ENCODE peak calls at places on chromosomes 4 and X, in five cellular contexts. S is HepG2, E is IMR-90, K is K562, W is H1. H is an unnamed sample.

GRCh38 chr4:48033825-48034413 is 17.3 kb downstream of the NIPAL1 start:
- DNase-seq in S (peak), E (peak), K (peak), W (no peak), H (peak)

GRCh38 chr4:27760176-27760575 is 899.5 kb downstream of the STIM2 start:
- DNase-seq in S (no peak), E (no peak), K (no peak), W (no peak), H (no peak)

GRCh38 chr4:150209140-150209829 is 131.0 kb downstream of the DCLK2 start:
- DNase-seq in S (peak), E (peak), K (peak), W (no peak), H (peak)

GRCh38 chrX:25721564-25721963 is 416.6 kb upstream of the MAGEB18 start:
- DNase-seq in S (peak), E (no peak), K (peak), W (no peak), H (no peak)

GRCh38 chr4:14856076-14856926 is 146.0 kb upstream of the CPEB2 start:
- DNase-seq in S (peak), E (peak), K (peak), W (peak), H (no peak)

GRCh38 chr4:182242793-182243192 is 409 bp upstream of the TENM3 start:
- DNase-seq in S (no peak), E (peak), K (no peak), W (no peak), H (no peak)

GRCh38 chrX:82528525-82528924 is 979.6 kb upstream of the POU3F4 start:
- DNase-seq in S (no peak), E (no peak), K (no peak), W (no peak), H (no peak)

GRCh38 chr4:73257242-73257994 is 1.2 kb downstream of the ANKRD17 start:
- DNase-seq in S (peak), E (peak), K (peak), W (no peak), H (peak)

GRCh38 chr4:5802565-5802964 is 90.3 kb downstream of the CRMP1 start:
- DNase-seq in S (no peak), E (no peak), K (no peak), W (no peak), H (no peak)

GRCh38 chr4:72286185-72286584 is 254.4 kb downstream of the NPFFR2 start:
- DNase-seq in S (no peak), E (peak), K (no peak), W (no peak), H (peak)

GRCh38 chrX:137151403-137151802 is 117.6 kb upstream of the GPR101 start:
- DNase-seq in S (no peak), E (no peak), K (no peak), W (no peak), H (no peak)

GRCh38 chr4:136713140-136713539 is 819.2 kb downstream of the PCDH18 start:
- DNase-seq in S (no peak), E (peak), K (no peak), W (peak), H (no peak)

GRCh38 chr4:80713409-80713808 is 317.1 kb upstream of the BMP3 start:
- DNase-seq in S (no peak), E (no peak), K (no peak), W (no peak), H (no peak)

GRCh38 chrX:102155806-102156179 is at the start of gene BEX5:
- DNase-seq in S (no peak), E (no peak), K (peak), W (peak), H (peak)

GRCh38 chr4:68906238-68907137 is 45.1 kb downstream of the UGT2A3 start:
- DNase-seq in S (no peak), E (no peak), K (no peak), W (no peak), H (no peak)

GRCh38 chr4:187309456-187309855 is 585.8 kb upstream of the FAT1 start:
- DNase-seq in S (no peak), E (peak), K (no peak), W (no peak), H (no peak)

GRCh38 chr4:119139822-119140252 is 4.2 kb downstream of the MYOZ2 start:
- DNase-seq in S (no peak), E (no peak), K (no peak), W (no peak), H (no peak)

GRCh38 chr4:89562715-89563114 is 255.1 kb upstream of the GPRIN3 start:
- DNase-seq in S (no peak), E (peak), K (no peak), W (no peak), H (no peak)

GRCh38 chrX:49838374-49838773 is 9.3 kb downstream of the PAGE4 start:
- DNase-seq in S (peak), E (peak), K (peak), W (no peak), H (peak)

GRCh38 chrX:19156223-19156622 is 34.0 kb upstream of the ADGRG2 start:
- DNase-seq in S (no peak), E (no peak), K (no peak), W (no peak), H (no peak)

GRCh38 chr4:2258091-2259035 is 3.5 kb downstream of the MXD4 start:
- DNase-seq in S (no peak), E (no peak), K (no peak), W (no peak), H (peak)

GRCh38 chrX:105314468-105314867 is 94.0 kb upstream of the TEX13A start:
- DNase-seq in S (no peak), E (peak), K (no peak), W (no peak), H (no peak)

GRCh38 chr4:149785686-149786431 is 29.8 kb downstream of the IQCM start:
- DNase-seq in S (no peak), E (peak), K (no peak), W (peak), H (no peak)

GRCh38 chrX:38636949-38637819 is 75.8 kb downstream of the TSPAN7 start:
- DNase-seq in S (peak), E (no peak), K (no peak), W (no peak), H (no peak)

GRCh38 chr4:185734214-185734613 is 77.8 kb downstream of the SORBS2 start:
- DNase-seq in S (no peak), E (no peak), K (no peak), W (no peak), H (no peak)

GRCh38 chrX:65750674-65751469 is 83.4 kb downstream of the MSN start:
- DNase-seq in S (no peak), E (no peak), K (no peak), W (no peak), H (no peak)

GRCh38 chrX:69285881-69286545 is 120.8 kb upstream of the PJA1 start:
- DNase-seq in S (no peak), E (no peak), K (peak), W (no peak), H (peak)

GRCh38 chr4:115396034-115396433 is 282.6 kb upstream of the NDST4 start:
- DNase-seq in S (no peak), E (no peak), K (no peak), W (no peak), H (no peak)

GRCh38 chr4:8842614-8843013 is 29.0 kb downstream of the HMX1 start:
- DNase-seq in S (no peak), E (no peak), K (no peak), W (no peak), H (no peak)
- TF ChIP-seq RFX5 in S (no peak), E (no peak), K (no peak), W (no peak), H (no peak)

GRCh38 chr4:38822748-38823303 is 18.2 kb upstream of the TLR1 start:
- DNase-seq in S (no peak), E (no peak), K (no peak), W (no peak), H (no peak)

GRCh38 chr4:38821739-38822138 is 17.1 kb upstream of the TLR1 start:
- DNase-seq in S (no peak), E (peak), K (no peak), W (no peak), H (no peak)

GRCh38 chr4:38818441-38818976 is 13.9 kb upstream of the TLR1 start:
- DNase-seq in S (peak), E (no peak), K (no peak), W (no peak), H (no peak)

GRCh38 chr4:38819569-38819968 is 15.0 kb upstream of the TLR1 start:
- DNase-seq in S (no peak), E (peak), K (no peak), W (no peak), H (no peak)

DNA sequence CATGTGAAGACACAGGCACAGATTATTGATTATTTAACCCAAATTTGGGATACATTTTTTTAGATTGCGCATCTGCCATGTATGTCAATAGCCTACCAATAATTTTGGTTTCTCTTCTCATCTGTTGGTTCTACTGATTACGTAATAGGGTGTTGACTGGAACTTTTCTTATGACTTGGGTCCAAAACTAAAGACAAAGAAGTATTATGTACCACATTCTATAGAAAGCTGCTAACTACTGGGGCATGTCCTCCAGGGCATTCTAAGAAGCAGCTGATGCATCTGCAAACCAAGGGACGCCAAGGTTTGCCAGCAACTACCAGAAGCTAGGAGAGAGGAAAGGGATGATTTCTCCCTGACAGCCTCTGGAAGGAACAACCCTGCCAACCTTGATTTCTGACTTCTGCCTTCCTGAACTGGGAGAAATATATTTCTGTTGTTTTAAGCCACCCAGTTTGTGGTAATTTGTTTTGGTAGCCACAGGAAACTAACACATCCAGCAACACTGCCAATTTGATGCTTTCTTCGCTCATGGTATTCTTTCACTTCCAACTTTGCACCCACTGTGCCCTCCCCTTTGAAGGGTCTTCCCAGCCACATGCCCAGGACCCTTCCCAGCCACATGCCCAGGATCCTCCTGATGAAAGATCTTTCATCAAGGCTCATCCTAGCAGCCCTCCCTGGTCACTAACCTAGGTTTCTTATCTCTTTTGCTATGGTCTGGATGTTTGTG is 15.9 kb upstream of the TLR1 start:
- DNase-seq in S (no peak), E (no peak), K (no peak), W (no peak), H (no peak)
- H3K9ac ChIP-seq in S (no peak), E (no peak), K (no peak), W (no peak), H (no peak)

GRCh38 chr4:87012265-87012953 is 77.6 kb downstream of the AFF1 start:
- DNase-seq in S (peak), E (no peak), K (no peak), W (no peak), H (no peak)
- TF ChIP-seq RFX5 in S (no peak), E (no peak), K (no peak), W (no peak), H (no peak)

DNA sequence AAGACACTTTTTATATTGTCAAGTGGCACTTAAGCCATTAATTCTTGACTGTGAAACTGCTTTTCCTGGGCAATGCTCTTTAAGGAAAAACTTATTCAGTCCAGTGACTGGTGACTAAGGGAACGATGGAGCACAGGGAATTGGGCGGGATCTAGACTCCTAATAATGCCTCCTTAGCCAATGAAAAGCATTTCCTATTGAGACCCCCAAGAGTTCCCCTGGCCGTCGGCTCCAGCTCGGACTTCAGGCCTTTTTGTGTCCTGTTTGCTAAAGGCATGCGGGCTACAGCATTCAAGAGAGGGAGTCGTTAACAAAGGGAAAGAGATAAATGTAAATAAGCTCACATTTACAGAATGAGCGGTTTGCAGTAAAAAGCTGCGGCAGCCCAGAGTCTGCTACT is at the start of gene LPAR4:
- DNase-seq in S (no peak), E (no peak), K (no peak), W (peak), H (no peak)
- H3K9ac ChIP-seq in S (no peak), E (no peak), K (no peak), W (no peak), H (no peak)

DNA sequence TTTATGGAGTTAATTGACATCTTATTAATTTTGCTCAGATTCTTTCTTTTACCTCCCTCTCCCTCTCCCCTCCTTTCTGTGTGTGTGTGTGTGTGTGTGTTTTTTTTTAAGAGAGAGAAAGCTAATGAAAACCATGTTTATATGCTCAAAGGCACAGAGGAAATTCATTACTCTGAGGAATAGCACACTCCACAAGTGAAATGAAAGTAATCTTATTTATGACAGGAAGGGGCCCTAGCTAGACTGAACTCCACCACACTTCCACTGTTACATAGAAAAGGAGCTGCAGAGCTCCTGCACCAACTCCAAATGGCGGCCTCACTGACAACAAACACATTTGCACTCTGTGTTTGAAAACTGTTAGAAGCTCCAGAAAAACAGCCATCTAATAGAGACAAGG is 150.6 kb downstream of the RASL11B start:
- DNase-seq in S (no peak), E (peak), K (no peak), W (no peak), H (peak)
- TF ChIP-seq RFX5 in S (no peak), E (no peak), K (no peak), W (no peak), H (peak)

GRCh38 chr4:83334425-83335241 is at the start of gene HPSE:
- DNase-seq in S (peak), E (peak), K (peak), W (peak), H (peak)
- H3K9ac ChIP-seq in S (no peak), E (no peak), K (no peak), W (peak), H (no peak)

GRCh38 chr4:633976-634598 is 8.7 kb downstream of the PDE6B start:
- DNase-seq in S (no peak), E (no peak), K (no peak), W (no peak), H (no peak)

GRCh38 chr4:634599-634985 is 9.2 kb downstream of the PDE6B start:
- DNase-seq in S (no peak), E (no peak), K (no peak), W (no peak), H (no peak)

GRCh38 chr4:635851-636627 is 10.7 kb downstream of the PDE6B start:
- DNase-seq in S (no peak), E (no peak), K (no peak), W (no peak), H (no peak)

GRCh38 chr4:636628-636950 is 11.2 kb downstream of the PDE6B start:
- DNase-seq in S (no peak), E (no peak), K (no peak), W (no peak), H (no peak)

DNA sequence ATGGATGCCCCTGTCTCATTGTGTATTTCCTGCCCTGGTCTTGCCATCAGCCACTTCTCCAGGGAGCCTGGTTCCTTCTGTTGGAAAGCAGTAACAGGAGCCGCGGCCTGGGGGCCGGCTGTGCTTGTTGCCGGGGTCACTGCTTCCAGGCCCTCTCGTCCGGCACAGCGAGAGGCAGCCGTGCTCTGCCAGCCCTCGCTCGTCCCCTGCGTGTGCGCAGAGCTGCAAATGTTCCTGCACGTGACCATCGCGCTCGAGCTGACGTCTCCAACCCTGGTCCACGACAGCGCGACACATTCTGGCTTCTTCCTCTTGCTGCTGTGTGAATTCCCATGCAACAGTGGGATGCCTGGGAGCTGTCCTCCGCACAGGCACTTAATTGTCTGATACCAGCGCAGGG is 12.2 kb downstream of the PDE6B start:
- DNase-seq in S (no peak), E (no peak), K (no peak), W (no peak), H (no peak)
- TF ChIP-seq RFX5 in S (no peak), E (no peak), K (no peak), W (no peak), H (no peak)

DNA sequence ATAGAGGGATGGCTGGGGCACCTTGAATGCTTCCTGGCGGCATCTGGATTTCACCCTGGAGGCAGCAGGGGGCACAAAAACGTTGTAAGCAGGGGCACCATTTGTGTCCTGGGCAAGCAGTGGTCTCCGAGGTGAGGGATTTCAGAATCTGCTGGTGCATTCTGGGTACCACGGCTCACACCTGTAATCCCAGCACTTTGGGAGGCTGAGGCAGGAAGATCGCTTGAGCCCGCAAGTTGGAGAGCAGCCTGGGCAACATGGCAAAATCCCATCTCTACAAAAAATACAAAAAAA is 16.8 kb upstream of the TBC1D14 start:
- DNase-seq in S (no peak), E (no peak), K (no peak), W (no peak), H (no peak)
- H3K9ac ChIP-seq in S (peak), E (no peak), K (peak), W (no peak), H (no peak)

GRCh38 chrX:6184900-6185515 is 43.7 kb downstream of the NLGN4X start:
- DNase-seq in S (no peak), E (no peak), K (no peak), W (no peak), H (no peak)
- TF ChIP-seq RFX5 in S (no peak), E (no peak), K (no peak), W (no peak), H (no peak)

DNA sequence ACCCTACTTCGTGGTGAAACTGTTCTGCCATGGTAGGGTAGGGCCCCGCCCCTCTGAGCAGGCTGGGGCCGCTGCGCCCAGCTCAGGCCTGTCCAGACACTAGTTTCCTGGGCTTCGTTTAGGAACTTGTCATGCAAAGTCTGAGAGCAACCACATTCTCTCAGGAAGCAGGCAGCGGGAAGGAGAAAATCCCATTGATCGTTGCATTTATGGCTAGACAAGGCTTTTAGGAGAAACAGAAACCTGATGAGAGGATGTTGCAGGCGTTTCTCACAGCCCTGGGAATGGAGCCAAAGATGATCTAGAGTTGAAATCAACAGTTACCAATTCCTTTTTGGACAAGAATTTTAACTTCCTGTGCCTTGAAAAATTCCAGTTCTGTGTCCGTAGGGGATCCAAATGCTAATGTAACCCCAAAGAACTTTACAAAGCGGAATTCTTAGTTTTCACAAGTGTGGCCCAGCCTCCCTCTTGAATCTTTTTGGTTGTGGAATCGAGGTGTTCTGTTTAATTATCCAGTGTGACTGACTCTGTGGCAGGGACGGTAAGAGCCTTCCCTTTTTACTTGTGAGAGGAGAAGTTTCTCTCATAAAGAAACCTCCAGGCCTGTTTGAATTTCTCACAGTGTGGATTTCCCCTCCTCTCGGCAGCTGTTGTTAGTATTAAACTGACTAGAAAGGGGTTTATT is 4.5 kb upstream of the CXCL9 start:
- DNase-seq in S (no peak), E (peak), K (no peak), W (no peak), H (peak)
- H3K9ac ChIP-seq in S (no peak), E (peak), K (no peak), W (no peak), H (no peak)

H was measured in SK-N-SH.